ENCODE peak calls at places on chromosomes 2 and 18, in six cellular contexts. I is HepG2, W is K562, J is HCT116, Y is H1, A is GM12878. E is an unnamed sample.

GRCh38 chr18:43919565-43919964 is 642.3 kb upstream of the SYT4 start:
- DNase-seq in I (no peak), W (no peak), A (no peak), J (no peak), Y (no peak), E (peak; percentile 30)

GRCh38 chr2:163471947-163472346 is 263.9 kb downstream of the FIGN start:
- DNase-seq in I (peak; percentile 3), J (no peak), A (no peak), Y (no peak), W (no peak), E (peak; percentile 10)

GRCh38 chr2:3137651-3138300 is 239.8 kb downstream of the EIPR1 start:
- DNase-seq in Y (no peak), W (no peak), J (no peak), I (no peak), A (no peak), E (no peak)

GRCh38 chr18:78979682-78980278 is at the start of gene SALL3:
- DNase-seq in A (no peak), Y (no peak), J (no peak), I (no peak), W (no peak), E (no peak)

GRCh38 chr2:137886432-137886831 is 77.8 kb upstream of the HNMT start:
- DNase-seq in J (peak; percentile 8), I (peak; percentile 83), A (no peak), W (no peak), Y (no peak), E (no peak)

GRCh38 chr18:5914016-5914415 is 18.7 kb upstream of the TMEM200C start:
- DNase-seq in I (no peak), A (no peak), Y (no peak), J (no peak), W (no peak), E (no peak)

GRCh38 chr2:230090978-230091377 is 22.3 kb upstream of the SLC16A14 start:
- DNase-seq in Y (no peak), A (no peak), W (no peak), J (no peak), I (no peak), E (no peak)

GRCh38 chr2:140804682-140805235 is 1326.1 kb downstream of the LRP1B start:
- DNase-seq in I (no peak), A (no peak), W (no peak), J (no peak), Y (no peak), E (no peak)

GRCh38 chr2:31287681-31288080 is 53.7 kb downstream of the EHD3 start:
- DNase-seq in A (no peak), Y (no peak), I (no peak), J (no peak), W (no peak), E (no peak)

GRCh38 chr2:223632826-223633225 is 30.7 kb upstream of the SCG2 start:
- DNase-seq in W (no peak), I (peak; percentile 56), A (no peak), J (no peak), Y (no peak), E (no peak)

GRCh38 chr2:129758461-129759185 is 220.8 kb upstream of the RAB6C start:
- DNase-seq in I (no peak), J (no peak), Y (no peak), A (no peak), W (no peak), E (no peak)

GRCh38 chr2:128473175-128474013 is 154.7 kb upstream of the HS6ST1 start:
- DNase-seq in I (no peak), J (no peak), W (no peak), A (peak; percentile 41), Y (peak; percentile 46), E (peak; percentile 24)

GRCh38 chr2:111975053-111975552 is 76.7 kb downstream of the MERTK start:
- DNase-seq in J (peak; percentile 97), A (no peak), I (peak; percentile 75), Y (peak; percentile 23), W (no peak), E (no peak)

GRCh38 chr2:128504242-128505149 is 185.8 kb upstream of the HS6ST1 start:
- DNase-seq in A (peak; percentile 5), Y (peak; percentile 36), J (no peak), W (no peak), I (no peak), E (no peak)

GRCh38 chr2:191050640-191050987 is 36.6 kb upstream of the STAT1 start:
- DNase-seq in W (no peak), Y (no peak), I (no peak), A (no peak), J (no peak), E (no peak)

GRCh38 chr2:27297195-27297594 is 11.1 kb downstream of the UCN start:
- DNase-seq in I (no peak), J (no peak), W (no peak), Y (no peak), A (no peak), E (no peak)

GRCh38 chr18:78632111-78632541 is 347.5 kb upstream of the SALL3 start:
- DNase-seq in A (no peak), J (no peak), Y (no peak), I (no peak), W (no peak), E (no peak)

GRCh38 chr2:65282492-65283053 is 54.9 kb downstream of the ACTR2 start:
- DNase-seq in A (no peak), W (no peak), I (no peak), J (no peak), Y (peak; percentile 32), E (peak; percentile 58)

GRCh38 chr2:692767-693166 is 15.6 kb upstream of the TMEM18 start:
- DNase-seq in J (no peak), A (no peak), W (peak; percentile 28), I (no peak), Y (no peak), E (no peak)

GRCh38 chr2:101430161-101430560 is 42.9 kb upstream of the CREG2 start:
- DNase-seq in I (no peak), A (no peak), Y (no peak), W (no peak), J (no peak), E (no peak)

GRCh38 chr2:151975460-151976414 is 123.1 kb downstream of the CACNB4 start:
- DNase-seq in J (no peak), W (no peak), A (no peak), Y (no peak), I (peak; percentile 67), E (no peak)

GRCh38 chr2:128633501-128633900 is 314.8 kb upstream of the HS6ST1 start:
- DNase-seq in Y (no peak), A (no peak), J (no peak), I (no peak), W (no peak), E (no peak)

GRCh38 chr2:171172980-171173542 is 12.4 kb upstream of the TLK1 start:
- DNase-seq in Y (no peak), I (no peak), A (no peak), W (no peak), J (no peak), E (no peak)

GRCh38 chr2:43436431-43436830 is 159.4 kb downstream of the THADA start:
- DNase-seq in J (no peak), A (no peak), I (no peak), Y (no peak), W (no peak), E (no peak)

GRCh38 chr2:84969511-84970265 is 1.3 kb upstream of the KCMF1 start:
- DNase-seq in A (no peak), Y (no peak), J (no peak), I (no peak), W (no peak), E (no peak)

GRCh38 chr2:74759991-74760390 is 73.9 kb upstream of the HK2 start:
- DNase-seq in J (no peak), W (no peak), A (no peak), Y (no peak), I (no peak), E (no peak)

GRCh38 chr2:3311601-3312000 is 66.0 kb downstream of the EIPR1 start:
- DNase-seq in A (no peak), Y (no peak), I (no peak), J (no peak), W (no peak), E (no peak)

GRCh38 chr2:68695971-68696370 is 38.6 kb upstream of the ARHGAP25 start:
- DNase-seq in A (no peak), W (no peak), Y (no peak), I (no peak), J (no peak), E (no peak)

DNA sequence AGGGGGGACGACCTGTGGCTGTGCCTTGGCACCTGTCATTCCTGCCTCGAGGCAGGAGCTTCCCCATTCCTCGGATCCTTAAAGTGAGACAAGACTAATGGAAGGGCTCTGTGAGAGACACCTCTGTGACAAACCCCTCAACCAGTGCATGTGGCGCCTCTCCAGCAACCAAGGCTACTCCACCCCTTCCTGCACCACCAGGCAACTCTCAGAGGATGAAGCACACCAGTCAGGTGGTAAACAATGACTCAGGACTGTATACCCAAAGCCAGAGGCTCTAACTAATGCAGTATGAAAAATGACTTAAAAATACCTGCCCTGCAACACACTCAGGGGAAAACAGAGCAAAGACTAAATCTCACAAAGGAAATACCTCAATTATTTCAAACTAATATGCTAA is 136.9 kb downstream of the UXS1 start:
- DNase-seq in J (no peak), A (no peak), W (no peak), Y (no peak), I (peak; percentile 42), E (no peak)
- TF ChIP-seq JUND in J (peak; percentile 18), A (no peak), W (no peak), Y (no peak), I (no peak), E (no peak)

DNA sequence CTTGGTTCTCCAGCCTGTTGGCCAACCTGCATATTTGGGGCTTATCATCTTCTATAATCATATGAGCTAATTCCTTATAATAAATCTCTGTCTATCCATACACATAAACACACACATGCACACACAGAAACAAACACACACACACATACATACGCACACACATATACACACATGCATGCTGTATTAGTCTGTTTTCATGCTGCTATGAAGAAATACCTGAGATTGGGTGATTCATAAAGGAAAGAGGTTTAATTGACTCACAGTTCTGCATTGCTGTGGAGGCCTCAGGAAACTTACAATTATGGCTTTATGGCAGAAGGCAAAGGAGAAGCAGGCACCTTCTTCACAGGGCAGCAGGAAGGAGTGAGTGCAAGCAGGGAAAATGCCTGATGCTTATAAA is 707.4 kb upstream of the CDH2 start:
- DNase-seq in A (no peak), Y (no peak), I (no peak), J (no peak), W (no peak), E (no peak)
- TF ChIP-seq JUND in A (no peak), Y (no peak), I (no peak), J (no peak), W (no peak), E (no peak)

GRCh38 chr2:209368924-209369323 is 54.9 kb upstream of the MAP2 start:
- DNase-seq in J (peak; percentile 97), W (no peak), Y (no peak), A (peak; percentile 2), I (peak; percentile 54), E (peak; percentile 99)
- TF ChIP-seq JUND in J (peak; percentile 86), W (no peak), Y (no peak), A (no peak), I (no peak), E (peak; percentile 89)

GRCh38 chr18:47999801-48000248 is 69.4 kb upstream of the SMAD2 start:
- DNase-seq in Y (no peak), W (peak; percentile 10), J (no peak), A (no peak), I (no peak), E (no peak)
- TF ChIP-seq JUND in Y (no peak), W (no peak), J (no peak), A (no peak), I (no peak), E (no peak)

GRCh38 chr2:120421126-120421829 is 75.3 kb downstream of the INHBB start:
- DNase-seq in Y (no peak), A (no peak), W (no peak), J (no peak), I (no peak), E (peak; percentile 80)
- TF ChIP-seq JUND in Y (no peak), A (no peak), W (no peak), J (no peak), I (no peak), E (no peak)